ENCODE peak calls at places on chromosomes 16 and 17, in nine cellular contexts. One of them, this sample, is unnamed.

GRCh38 chr17:1365445-1366039 is 34.5 kb downstream of the YWHAE start:
- DNase-seq in neural progenitor cell: peak
- DNase-seq in body of pancreas: peak
- DNase-seq in uterus: peak
- DNase-seq in stomach: peak
- DNase-seq in IMR-90: peak
- DNase-seq in right lobe of liver: no peak
- DNase-seq in thoracic aorta: no peak
- DNase-seq in ovary: peak
- DNase-seq in this sample: peak

GRCh38 chr17:3798273-3799180 is 2.5 kb downstream of the ITGAE start:
- DNase-seq in body of pancreas: no peak
- DNase-seq in right lobe of liver: peak
- DNase-seq in stomach: no peak
- DNase-seq in IMR-90: no peak
- DNase-seq in ovary: peak
- DNase-seq in neural progenitor cell: no peak
- DNase-seq in uterus: no peak
- DNase-seq in thoracic aorta: no peak
- DNase-seq in this sample: no peak

GRCh38 chr16:87431926-87432325 is 39.8 kb downstream of the MAP1LC3B start:
- DNase-seq in neural progenitor cell: no peak
- DNase-seq in thoracic aorta: no peak
- DNase-seq in ovary: no peak
- DNase-seq in body of pancreas: peak
- DNase-seq in stomach: no peak
- DNase-seq in right lobe of liver: no peak
- DNase-seq in uterus: no peak
- DNase-seq in IMR-90: peak
- DNase-seq in this sample: peak

GRCh38 chr17:47694018-47694817 is at the start of gene TBKBP1:
- DNase-seq in stomach: no peak
- DNase-seq in neural progenitor cell: peak
- DNase-seq in ovary: peak
- DNase-seq in IMR-90: peak
- DNase-seq in thoracic aorta: no peak
- DNase-seq in body of pancreas: peak
- DNase-seq in uterus: peak
- DNase-seq in right lobe of liver: peak
- DNase-seq in this sample: no peak

GRCh38 chr17:8832711-8833352 is 33.7 kb upstream of the MFSD6L start:
- DNase-seq in right lobe of liver: no peak
- DNase-seq in IMR-90: no peak
- DNase-seq in thoracic aorta: no peak
- DNase-seq in body of pancreas: no peak
- DNase-seq in ovary: no peak
- DNase-seq in uterus: no peak
- DNase-seq in stomach: no peak
- DNase-seq in neural progenitor cell: peak
- DNase-seq in this sample: no peak

GRCh38 chr16:5633845-5634440 is 536.3 kb upstream of the EEF2KMT start:
- DNase-seq in IMR-90: peak
- DNase-seq in neural progenitor cell: peak
- DNase-seq in thoracic aorta: no peak
- DNase-seq in right lobe of liver: no peak
- DNase-seq in uterus: no peak
- DNase-seq in body of pancreas: no peak
- DNase-seq in stomach: no peak
- DNase-seq in ovary: no peak
- DNase-seq in this sample: peak

GRCh38 chr16:51940183-51940582 is 606.8 kb downstream of the TOX3 start:
- DNase-seq in stomach: no peak
- DNase-seq in ovary: no peak
- DNase-seq in uterus: no peak
- DNase-seq in body of pancreas: no peak
- DNase-seq in neural progenitor cell: no peak
- DNase-seq in right lobe of liver: no peak
- DNase-seq in IMR-90: no peak
- DNase-seq in thoracic aorta: no peak
- DNase-seq in this sample: no peak

GRCh38 chr17:58337126-58337599 is 8.6 kb upstream of the TSPOAP1 start:
- DNase-seq in stomach: no peak
- DNase-seq in IMR-90: peak
- DNase-seq in neural progenitor cell: no peak
- DNase-seq in ovary: no peak
- DNase-seq in uterus: no peak
- DNase-seq in body of pancreas: no peak
- DNase-seq in thoracic aorta: no peak
- DNase-seq in right lobe of liver: no peak
- DNase-seq in this sample: no peak

GRCh38 chr16:16062023-16062932 is 112.9 kb downstream of the ABCC1 start:
- DNase-seq in ovary: no peak
- DNase-seq in thoracic aorta: no peak
- DNase-seq in uterus: no peak
- DNase-seq in right lobe of liver: no peak
- DNase-seq in body of pancreas: peak
- DNase-seq in IMR-90: no peak
- DNase-seq in stomach: no peak
- DNase-seq in neural progenitor cell: peak
- DNase-seq in this sample: no peak

GRCh38 chr17:42408076-42408475 is 15.0 kb downstream of the CAVIN1 start:
- DNase-seq in uterus: no peak
- DNase-seq in stomach: no peak
- DNase-seq in IMR-90: no peak
- DNase-seq in neural progenitor cell: no peak
- DNase-seq in thoracic aorta: no peak
- DNase-seq in right lobe of liver: no peak
- DNase-seq in body of pancreas: no peak
- DNase-seq in ovary: no peak
- DNase-seq in this sample: no peak

GRCh38 chr16:51880776-51881175 is 666.2 kb downstream of the TOX3 start:
- DNase-seq in neural progenitor cell: no peak
- DNase-seq in IMR-90: peak
- DNase-seq in right lobe of liver: no peak
- DNase-seq in ovary: no peak
- DNase-seq in uterus: no peak
- DNase-seq in thoracic aorta: no peak
- DNase-seq in body of pancreas: no peak
- DNase-seq in stomach: no peak
- DNase-seq in this sample: peak

GRCh38 chr17:35617505-35617904 is 30.4 kb downstream of the AP2B1 start:
- DNase-seq in neural progenitor cell: no peak
- DNase-seq in stomach: no peak
- DNase-seq in right lobe of liver: no peak
- DNase-seq in ovary: no peak
- DNase-seq in body of pancreas: no peak
- DNase-seq in IMR-90: no peak
- DNase-seq in uterus: no peak
- DNase-seq in thoracic aorta: no peak
- DNase-seq in this sample: no peak

GRCh38 chr16:86016201-86016965 is 117.4 kb downstream of the IRF8 start:
- DNase-seq in right lobe of liver: no peak
- DNase-seq in uterus: no peak
- DNase-seq in thoracic aorta: no peak
- DNase-seq in IMR-90: peak
- DNase-seq in ovary: peak
- DNase-seq in body of pancreas: peak
- DNase-seq in neural progenitor cell: peak
- DNase-seq in stomach: no peak
- DNase-seq in this sample: peak

GRCh38 chr17:66625321-66625767 is 209.6 kb upstream of the CACNG5 start:
- DNase-seq in thoracic aorta: no peak
- DNase-seq in uterus: no peak
- DNase-seq in IMR-90: peak
- DNase-seq in body of pancreas: no peak
- DNase-seq in ovary: no peak
- DNase-seq in stomach: no peak
- DNase-seq in neural progenitor cell: peak
- DNase-seq in right lobe of liver: no peak
- DNase-seq in this sample: peak

GRCh38 chr16:4350365-4350786 is 745 bp downstream of the PAM16 start:
- DNase-seq in right lobe of liver: no peak
- DNase-seq in ovary: no peak
- DNase-seq in thoracic aorta: no peak
- DNase-seq in uterus: no peak
- DNase-seq in neural progenitor cell: no peak
- DNase-seq in body of pancreas: no peak
- DNase-seq in IMR-90: no peak
- DNase-seq in stomach: no peak
- DNase-seq in this sample: no peak

GRCh38 chr16:19307587-19308241 is 22.2 kb downstream of the CLEC19A start:
- DNase-seq in stomach: no peak
- DNase-seq in IMR-90: no peak
- DNase-seq in right lobe of liver: no peak
- DNase-seq in body of pancreas: no peak
- DNase-seq in uterus: no peak
- DNase-seq in thoracic aorta: no peak
- DNase-seq in neural progenitor cell: peak
- DNase-seq in ovary: no peak
- DNase-seq in this sample: no peak

GRCh38 chr16:66485361-66485760 is 58.3 kb downstream of the BEAN1 start:
- DNase-seq in uterus: peak
- DNase-seq in stomach: no peak
- DNase-seq in ovary: peak
- DNase-seq in neural progenitor cell: no peak
- DNase-seq in right lobe of liver: no peak
- DNase-seq in IMR-90: no peak
- DNase-seq in body of pancreas: no peak
- DNase-seq in thoracic aorta: no peak
- DNase-seq in this sample: no peak

GRCh38 chr17:80794281-80795089 is 197.2 kb upstream of the CHMP6 start:
- DNase-seq in uterus: no peak
- DNase-seq in thoracic aorta: no peak
- DNase-seq in right lobe of liver: no peak
- DNase-seq in stomach: no peak
- DNase-seq in neural progenitor cell: no peak
- DNase-seq in IMR-90: no peak
- DNase-seq in ovary: no peak
- DNase-seq in body of pancreas: no peak
- DNase-seq in this sample: no peak

GRCh38 chr16:66618588-66618987 is 14.1 kb downstream of the CMTM3 start:
- DNase-seq in uterus: no peak
- DNase-seq in body of pancreas: peak
- DNase-seq in ovary: peak
- DNase-seq in stomach: no peak
- DNase-seq in IMR-90: peak
- DNase-seq in neural progenitor cell: no peak
- DNase-seq in thoracic aorta: peak
- DNase-seq in right lobe of liver: no peak
- DNase-seq in this sample: peak

DNA sequence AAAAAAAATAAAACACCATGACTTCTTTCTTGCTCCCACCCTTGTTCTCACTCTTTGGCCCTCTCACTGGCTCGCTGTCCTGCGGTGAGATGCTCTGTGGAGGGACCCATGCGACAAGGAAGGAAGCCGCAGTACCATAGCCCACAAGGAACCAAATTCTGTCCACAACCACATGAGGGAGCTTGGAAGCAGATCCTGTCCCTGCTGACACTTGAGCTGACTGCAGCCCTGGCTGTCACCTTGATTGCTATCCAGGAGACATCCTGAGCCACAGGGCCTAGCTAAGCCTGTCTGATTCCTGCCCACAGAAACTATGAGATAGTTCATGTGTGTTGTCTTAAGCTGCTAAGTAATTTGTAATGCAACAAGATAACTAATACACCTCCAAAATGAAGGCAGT is 4.8 kb upstream of the MT2A start:
- DNase-seq in thoracic aorta: no peak
- DNase-seq in right lobe of liver: no peak
- DNase-seq in stomach: peak
- DNase-seq in neural progenitor cell: peak
- DNase-seq in body of pancreas: peak
- DNase-seq in IMR-90: peak
- DNase-seq in uterus: no peak
- DNase-seq in ovary: no peak
- DNase-seq in this sample: no peak
- TF ChIP-seq CTCF in thoracic aorta: peak
- TF ChIP-seq CTCF in right lobe of liver: peak
- TF ChIP-seq CTCF in stomach: peak
- TF ChIP-seq CTCF in neural progenitor cell: peak
- TF ChIP-seq CTCF in body of pancreas: peak
- TF ChIP-seq CTCF in IMR-90: peak
- TF ChIP-seq CTCF in uterus: peak
- TF ChIP-seq CTCF in ovary: no peak
- TF ChIP-seq CTCF in this sample: peak

GRCh38 chr17:74432484-74433391 is 850 bp downstream of the GPRC5C start:
- DNase-seq in uterus: no peak
- DNase-seq in IMR-90: no peak
- DNase-seq in ovary: peak
- DNase-seq in body of pancreas: no peak
- DNase-seq in neural progenitor cell: peak
- DNase-seq in right lobe of liver: no peak
- DNase-seq in thoracic aorta: no peak
- DNase-seq in stomach: no peak
- DNase-seq in this sample: no peak
- H3K4me3 ChIP-seq in uterus: peak
- H3K4me3 ChIP-seq in IMR-90: no peak
- H3K4me3 ChIP-seq in ovary: peak
- H3K4me3 ChIP-seq in body of pancreas: peak
- H3K4me3 ChIP-seq in neural progenitor cell: peak
- H3K4me3 ChIP-seq in right lobe of liver: peak
- H3K4me3 ChIP-seq in thoracic aorta: peak
- H3K4me3 ChIP-seq in stomach: peak
- H3K4me3 ChIP-seq in this sample: no peak

DNA sequence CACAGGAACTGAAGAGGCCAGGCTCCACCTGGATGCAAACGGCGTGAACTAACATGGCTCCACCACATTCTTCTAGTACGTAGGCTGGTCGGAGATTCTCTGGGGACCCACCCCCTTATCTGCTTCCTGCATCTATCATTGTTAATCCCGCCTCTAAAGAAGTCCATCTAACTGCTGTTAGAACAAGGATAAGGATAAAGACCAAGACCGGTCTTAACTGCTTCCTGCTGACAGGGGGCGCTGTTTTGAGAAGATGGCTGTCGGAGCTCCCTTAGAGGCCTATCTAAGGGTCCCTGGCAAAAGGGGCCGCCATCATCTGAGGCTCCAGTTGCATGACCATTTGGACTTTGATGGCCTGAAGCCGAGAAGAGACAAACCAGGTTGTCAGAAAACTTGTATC is 25.8 kb upstream of the TNFSF12 start:
- DNase-seq in ovary: no peak
- DNase-seq in stomach: peak
- DNase-seq in thoracic aorta: no peak
- DNase-seq in IMR-90: no peak
- DNase-seq in body of pancreas: peak
- DNase-seq in neural progenitor cell: peak
- DNase-seq in uterus: no peak
- DNase-seq in right lobe of liver: no peak
- DNase-seq in this sample: peak
- TF ChIP-seq CTCF in ovary: no peak
- TF ChIP-seq CTCF in stomach: peak
- TF ChIP-seq CTCF in thoracic aorta: peak
- TF ChIP-seq CTCF in IMR-90: peak
- TF ChIP-seq CTCF in body of pancreas: peak
- TF ChIP-seq CTCF in neural progenitor cell: peak
- TF ChIP-seq CTCF in uterus: peak
- TF ChIP-seq CTCF in right lobe of liver: peak
- TF ChIP-seq CTCF in this sample: peak

DNA sequence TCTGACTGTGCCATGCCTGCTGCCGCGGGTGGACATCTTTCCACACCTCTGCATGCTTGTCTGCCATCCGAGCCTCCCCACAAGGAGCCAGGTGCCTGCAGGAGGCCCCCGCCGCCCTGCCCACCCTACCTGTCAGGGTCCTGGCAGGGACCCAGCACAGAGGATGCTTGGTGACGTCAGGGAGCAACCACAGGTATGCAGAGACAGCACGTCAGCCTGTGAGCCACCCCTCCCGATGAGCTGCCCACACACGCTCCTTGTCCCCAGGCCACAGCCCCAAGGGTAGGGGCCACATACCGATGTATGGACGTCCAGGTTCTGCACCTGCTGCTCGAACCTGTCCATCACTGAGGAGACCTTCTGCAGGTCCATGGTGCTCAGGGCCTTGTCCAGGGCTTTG is 10.6 kb downstream of the CHMP1A start:
- DNase-seq in IMR-90: no peak
- DNase-seq in uterus: no peak
- DNase-seq in body of pancreas: no peak
- DNase-seq in right lobe of liver: no peak
- DNase-seq in thoracic aorta: no peak
- DNase-seq in stomach: no peak
- DNase-seq in ovary: no peak
- DNase-seq in neural progenitor cell: no peak
- DNase-seq in this sample: no peak
- H3K4me3 ChIP-seq in IMR-90: no peak
- H3K4me3 ChIP-seq in uterus: no peak
- H3K4me3 ChIP-seq in body of pancreas: no peak
- H3K4me3 ChIP-seq in right lobe of liver: no peak
- H3K4me3 ChIP-seq in thoracic aorta: no peak
- H3K4me3 ChIP-seq in stomach: no peak
- H3K4me3 ChIP-seq in ovary: no peak
- H3K4me3 ChIP-seq in neural progenitor cell: no peak
- H3K4me3 ChIP-seq in this sample: no peak

This sample was measured in astrocyte of the spinal cord.